ENCODE peak calls at places on chromosomes 3 and 15, in ten cellular contexts. M, X, N, G, R, V, H, K, T and L are unnamed samples.

GRCh38 chr3:32684029-32684799 is 774 bp upstream of the CNOT10 start:
- DNase-seq in M (no peak), X (no peak), N (no peak), G (no peak), R (no peak), V (no peak), H (no peak), K (no peak), T (no peak), L (no peak)

GRCh38 chr3:184602406-184603155 is 41.0 kb downstream of the EPHB3 start:
- DNase-seq in M (no peak), X (no peak), N (no peak), G (no peak), R (no peak), V (no peak), H (no peak), K (peak; percentile 9), T (no peak), L (no peak)

GRCh38 chr3:193556841-193557240 is 2.1 kb upstream of the ATP13A4 start:
- DNase-seq in M (no peak), X (no peak), N (no peak), G (no peak), R (no peak), V (no peak), H (no peak), K (no peak), T (no peak), L (no peak)

GRCh38 chr3:4778119-4778518 is 201.1 kb upstream of the BHLHE40 start:
- DNase-seq in M (no peak), X (no peak), N (no peak), G (no peak), R (no peak), V (no peak), H (no peak), K (no peak), T (no peak), L (no peak)

GRCh38 chr3:86787091-86787490 is 203.9 kb downstream of the VGLL3 start:
- DNase-seq in M (no peak), X (no peak), N (no peak), G (no peak), R (peak; percentile 22), V (no peak), H (no peak), K (no peak), T (no peak), L (no peak)

GRCh38 chr3:182596673-182597410 is 196.5 kb upstream of the ATP11B start:
- DNase-seq in M (no peak), X (no peak), N (no peak), G (no peak), R (no peak), V (no peak), H (no peak), K (no peak), T (no peak), L (no peak)

GRCh38 chr15:98905981-98906711 is 101.4 kb downstream of the PGPEP1L start:
- DNase-seq in M (no peak), X (no peak), N (no peak), G (no peak), R (no peak), V (no peak), H (no peak), K (no peak), T (no peak), L (no peak)

GRCh38 chr3:158847466-158847849 is 45.6 kb downstream of the MFSD1 start:
- DNase-seq in M (no peak), X (no peak), N (no peak), G (no peak), R (no peak), V (no peak), H (no peak), K (no peak), T (no peak), L (no peak)

GRCh38 chr3:174931473-174931872 is 72.3 kb downstream of the NAALADL2 start:
- DNase-seq in M (no peak), X (no peak), N (no peak), G (no peak), R (peak; percentile 40), V (no peak), H (no peak), K (no peak), T (no peak), L (no peak)

GRCh38 chr3:115819785-115820384 is 196.6 kb downstream of the GAP43 start:
- DNase-seq in M (peak; percentile 60), X (peak; percentile 26), N (peak; percentile 38), G (peak; percentile 20), R (peak; percentile 90), V (no peak), H (peak; percentile 75), K (peak; percentile 41), T (peak; percentile 56), L (peak; percentile 48)

GRCh38 chr3:12266038-12266437 is 22.8 kb upstream of the PPARG start:
- DNase-seq in M (no peak), X (no peak), N (no peak), G (no peak), R (no peak), V (no peak), H (no peak), K (no peak), T (no peak), L (no peak)

DNA sequence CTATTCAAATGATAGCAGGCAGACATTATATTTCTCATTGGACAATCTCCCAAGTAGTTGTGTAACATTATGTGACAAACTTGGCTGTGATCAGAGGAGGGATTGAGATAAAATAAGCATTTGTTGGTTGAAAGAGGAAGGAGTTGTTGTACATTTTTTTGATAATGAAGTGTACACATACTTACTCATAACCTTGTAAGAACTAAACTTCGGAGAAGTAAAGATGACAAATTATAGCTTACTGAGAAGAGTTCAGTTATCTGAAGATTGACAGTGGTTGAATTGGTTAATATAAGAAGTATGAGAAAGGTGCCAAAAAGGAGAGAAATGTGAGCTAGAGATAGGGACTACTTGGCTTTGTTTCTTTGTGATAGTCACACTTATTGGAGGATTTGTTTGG is 32.6 kb downstream of the STT3B start:
- DNase-seq in M (no peak), X (no peak), N (no peak), G (no peak), R (no peak), V (no peak), H (no peak), K (no peak), T (no peak), L (no peak)
- H3K4me1 ChIP-seq in M (peaks cover 2% of the 10 kb centered on the region), X (peaks cover 69% of the 10 kb centered on the region), N (peaks cover 39% of the 10 kb centered on the region), G (peaks cover 84% of the 10 kb centered on the region), R (no peaks in the 10 kb centered on the region), V (peaks cover 13% of the 10 kb centered on the region), H (peaks cover 53% of the 10 kb centered on the region), K (peaks cover 13% of the 10 kb centered on the region), T (no peaks in the 10 kb centered on the region), L (peaks cover 34% of the 10 kb centered on the region)

DNA sequence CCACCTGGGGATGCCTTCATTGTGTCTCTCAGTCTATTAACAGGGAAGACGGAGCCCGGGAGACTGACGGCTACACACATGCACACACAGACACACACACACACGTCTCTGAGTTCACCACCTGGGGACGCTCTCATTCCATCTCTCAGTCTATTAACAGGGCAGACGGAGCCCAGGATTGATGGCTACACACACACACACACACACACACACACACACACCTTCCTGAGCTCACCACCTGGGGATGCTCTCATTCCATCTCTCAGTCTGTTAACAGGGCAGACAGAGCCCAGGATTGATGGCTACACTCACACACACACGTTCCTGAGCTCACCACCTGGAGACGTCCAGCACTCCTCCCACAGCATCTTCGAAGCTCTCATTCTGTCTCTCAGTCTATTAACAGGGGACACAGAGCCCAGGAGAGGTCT is 143.9 kb downstream of the OR4M2 start:
- DNase-seq in M (no peak), X (no peak), N (no peak), G (no peak), R (no peak), V (no peak), H (no peak), K (no peak), T (no peak), L (no peak)
- H3K9me3 ChIP-seq in M (no peaks in the 10 kb centered on the region), X (no peaks in the 10 kb centered on the region), N (no peaks in the 10 kb centered on the region), G (no peaks in the 10 kb centered on the region), R (peaks cover 42% of the 10 kb centered on the region), V (no peaks in the 10 kb centered on the region), H (no peaks in the 10 kb centered on the region), K (no peaks in the 10 kb centered on the region), T (no peaks in the 10 kb centered on the region), L (no peaks in the 10 kb centered on the region)

GRCh38 chr15:93829115-93829849 is 402.1 kb upstream of the MCTP2 start:
- DNase-seq in M (no peak), X (no peak), N (no peak), G (no peak), R (no peak), V (no peak), H (no peak), K (no peak), T (no peak), L (no peak)
- H3K27ac ChIP-seq in M (no peak overlapping the region), X (no peak overlapping the region), N (no peak overlapping the region), G (peak overlapping the region; percentile 57), R (no peak overlapping the region), V (peak overlapping the region; percentile 42), H (no peak overlapping the region), K (no peak overlapping the region), T (peak overlapping the region; percentile 46), L (no peak overlapping the region)

GRCh38 chr15:101133751-101134261 is 118.0 kb downstream of the CHSY1 start:
- DNase-seq in M (peak; percentile 46), X (no peak), N (no peak), G (no peak), R (no peak), V (no peak), H (no peak), K (no peak), T (no peak), L (peak; percentile 26)

GRCh38 chr15:101134780-101135179 is 117.1 kb downstream of the CHSY1 start:
- DNase-seq in M (no peak), X (no peak), N (no peak), G (no peak), R (no peak), V (no peak), H (no peak), K (no peak), T (no peak), L (no peak)

GRCh38 chr15:101137312-101137940 is 114.4 kb downstream of the CHSY1 start:
- DNase-seq in M (peak; percentile 44), X (no peak), N (no peak), G (no peak), R (no peak), V (no peak), H (peak; percentile 41), K (no peak), T (no peak), L (peak; percentile 58)

GRCh38 chr15:101136381-101137268 is 115.2 kb downstream of the CHSY1 start:
- DNase-seq in M (peak; percentile 27), X (no peak), N (no peak), G (no peak), R (no peak), V (no peak), H (no peak), K (no peak), T (no peak), L (peak; percentile 20)

DNA sequence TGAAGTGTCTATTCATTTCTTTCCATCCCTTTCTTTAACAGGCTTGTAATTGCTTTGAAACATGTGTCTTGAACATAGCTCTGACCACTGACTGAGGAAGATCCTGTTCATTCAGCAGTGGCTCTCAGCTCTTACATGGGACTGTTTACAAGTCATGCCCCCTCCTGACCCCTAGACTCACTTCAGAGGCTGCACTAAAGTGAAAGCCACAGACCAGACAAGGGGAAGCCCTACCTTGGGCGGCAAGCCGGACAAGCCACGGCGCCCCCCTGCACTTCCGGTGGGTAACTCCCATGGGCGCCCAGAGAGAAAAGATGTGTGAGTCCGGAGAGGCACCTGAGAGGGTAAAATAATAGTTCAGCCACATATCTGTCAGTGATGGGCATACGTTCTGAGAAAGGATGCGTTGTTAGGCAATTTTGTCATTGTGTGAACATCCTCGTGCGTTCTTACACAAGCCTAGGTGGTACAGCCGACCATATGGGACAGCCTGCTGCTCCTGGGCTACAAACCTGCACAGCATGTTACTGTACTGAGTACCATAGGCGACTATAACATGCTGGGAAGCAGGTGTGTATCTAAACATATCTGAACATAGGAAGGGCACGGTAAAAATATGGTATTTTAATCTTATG is 116.2 kb downstream of the CHSY1 start:
- DNase-seq in M (peak; percentile 25), X (no peak), N (no peak), G (no peak), R (no peak), V (no peak), H (no peak), K (no peak), T (no peak), L (peak; percentile 43)
- H3K4me1 ChIP-seq in M (no peaks in the 10 kb centered on the region), X (peaks cover 24% of the 10 kb centered on the region), N (no peaks in the 10 kb centered on the region), G (peaks cover 12% of the 10 kb centered on the region), R (peaks cover 10% of the 10 kb centered on the region), V (peaks cover 4% of the 10 kb centered on the region), H (peaks cover 5% of the 10 kb centered on the region), K (no peaks in the 10 kb centered on the region), T (no peaks in the 10 kb centered on the region), L (peaks cover 9% of the 10 kb centered on the region)